ENCODE peak calls at places on chromosomes 2 and 18, in five cellular contexts. S, J, B, R and I are unnamed samples.

GRCh38 chr2:235746257-235746934 is 252.6 kb downstream of the AGAP1 start:
- DNase-seq in S (peak; percentile 70), J (peak; percentile 69), B (peak; percentile 48), R (no peak), I (peak; percentile 92)

GRCh38 chr18:77000527-77000926 is 132.1 kb downstream of the MBP start:
- DNase-seq in S (no peak), J (peak; percentile 40), B (peak; percentile 53), R (peak; percentile 26), I (peak; percentile 54)

GRCh38 chr18:7273301-7273911 is 42.5 kb downstream of the LRRC30 start:
- DNase-seq in S (no peak), J (no peak), B (no peak), R (no peak), I (no peak)

GRCh38 chr2:37180006-37180639 is 8.3 kb downstream of the SULT6B1 start:
- DNase-seq in S (no peak), J (no peak), B (no peak), R (no peak), I (peak; percentile 40)

GRCh38 chr18:13217971-13218375 is 587 bp upstream of the LDLRAD4 start:
- DNase-seq in S (no peak), J (no peak), B (no peak), R (no peak), I (no peak)

GRCh38 chr18:34330308-34330707 is 105.6 kb upstream of the NOL4 start:
- DNase-seq in S (no peak), J (no peak), B (no peak), R (no peak), I (no peak)

GRCh38 chr2:42882756-42883155 is 90.4 kb upstream of the HAAO start:
- DNase-seq in S (no peak), J (no peak), B (no peak), R (no peak), I (peak; percentile 99)

GRCh38 chr2:174681983-174682577 is 82.2 kb downstream of the CHRNA1 start:
- DNase-seq in S (no peak), J (peak; percentile 46), B (peak; percentile 33), R (peak; percentile 18), I (no peak)

GRCh38 chr2:6776125-6776524 is 89.6 kb downstream of the CMPK2 start:
- DNase-seq in S (no peak), J (no peak), B (no peak), R (no peak), I (no peak)

GRCh38 chr2:131394147-131394931 is 30.4 kb upstream of the RAB6D start:
- DNase-seq in S (no peak), J (peak; percentile 74), B (no peak), R (no peak), I (no peak)

GRCh38 chr2:71685941-71686611 is 232.7 kb downstream of the DYSF start:
- DNase-seq in S (no peak), J (no peak), B (no peak), R (no peak), I (no peak)

GRCh38 chr2:8962890-8963289 is 40.6 kb downstream of the MBOAT2 start:
- DNase-seq in S (no peak), J (no peak), B (no peak), R (no peak), I (no peak)

GRCh38 chr2:160561551-160562280 is 68.1 kb upstream of the RBMS1 start:
- DNase-seq in S (no peak), J (no peak), B (no peak), R (no peak), I (no peak)

GRCh38 chr2:159091981-159092380 is 123.5 kb downstream of the TANC1 start:
- DNase-seq in S (no peak), J (no peak), B (no peak), R (no peak), I (peak; percentile 72)

GRCh38 chr18:5759169-5759568 is 136.2 kb downstream of the TMEM200C start:
- DNase-seq in S (no peak), J (peak; percentile 46), B (no peak), R (no peak), I (no peak)

GRCh38 chr2:16408331-16409005 is 257.2 kb downstream of the CYRIA start:
- DNase-seq in S (no peak), J (no peak), B (no peak), R (no peak), I (no peak)

GRCh38 chr18:55109818-55110414 is 150.7 kb upstream of the CCDC68 start:
- DNase-seq in S (no peak), J (no peak), B (no peak), R (no peak), I (no peak)

GRCh38 chr2:177906041-177906718 is 166.4 kb downstream of the PDE11A start:
- DNase-seq in S (peak; percentile 10), J (peak; percentile 89), B (peak; percentile 59), R (peak; percentile 19), I (peak; percentile 79)